ENCODE peak calls at places on chromosomes 6 and 20, in seven cellular contexts. One of them, this sample, is unnamed.

GRCh38 chr6:11198663-11199603 is 33.5 kb downstream of the NEDD9 start:
- DNase-seq in DMS153: no peak
- DNase-seq in bronchial epithelial cell: no peak
- DNase-seq in iPS-NIHi11: no peak
- DNase-seq in activated T-helper 9 cell treated with anti-CD3 and anti-CD28 coated beads, Interleukin-2, amount 50 U/mL, for 16 hours: no peak
- DNase-seq in GM03348: no peak
- DNase-seq in naive thymus-derived CD8-positive, alpha-beta T cell: no peak
- DNase-seq in this sample: no peak

GRCh38 chr6:74715362-74716068 is 490.3 kb downstream of the COL12A1 start:
- DNase-seq in iPS-NIHi11: no peak
- DNase-seq in DMS153: no peak
- DNase-seq in activated T-helper 9 cell treated with anti-CD3 and anti-CD28 coated beads, Interleukin-2, amount 50 U/mL, for 16 hours: no peak
- DNase-seq in bronchial epithelial cell: peak
- DNase-seq in naive thymus-derived CD8-positive, alpha-beta T cell: no peak
- DNase-seq in GM03348: peak
- DNase-seq in this sample: no peak

GRCh38 chr6:1075444-1075843 is 236.5 kb upstream of the FOXQ1 start:
- DNase-seq in activated T-helper 9 cell treated with anti-CD3 and anti-CD28 coated beads, Interleukin-2, amount 50 U/mL, for 16 hours: no peak
- DNase-seq in iPS-NIHi11: no peak
- DNase-seq in bronchial epithelial cell: no peak
- DNase-seq in DMS153: no peak
- DNase-seq in naive thymus-derived CD8-positive, alpha-beta T cell: no peak
- DNase-seq in GM03348: no peak
- DNase-seq in this sample: no peak

GRCh38 chr6:18276610-18277009 is 12.3 kb upstream of the DEK start:
- DNase-seq in bronchial epithelial cell: peak
- DNase-seq in naive thymus-derived CD8-positive, alpha-beta T cell: no peak
- DNase-seq in DMS153: no peak
- DNase-seq in iPS-NIHi11: no peak
- DNase-seq in GM03348: no peak
- DNase-seq in activated T-helper 9 cell treated with anti-CD3 and anti-CD28 coated beads, Interleukin-2, amount 50 U/mL, for 16 hours: no peak
- DNase-seq in this sample: no peak

GRCh38 chr20:35615667-35616464 is at the start of gene SPAG4:
- DNase-seq in bronchial epithelial cell: no peak
- DNase-seq in iPS-NIHi11: peak
- DNase-seq in DMS153: peak
- DNase-seq in naive thymus-derived CD8-positive, alpha-beta T cell: peak
- DNase-seq in GM03348: peak
- DNase-seq in activated T-helper 9 cell treated with anti-CD3 and anti-CD28 coated beads, Interleukin-2, amount 50 U/mL, for 16 hours: peak
- DNase-seq in this sample: peak

GRCh38 chr20:62805711-62806382 is 1.2 kb downstream of the OGFR start:
- DNase-seq in iPS-NIHi11: peak
- DNase-seq in activated T-helper 9 cell treated with anti-CD3 and anti-CD28 coated beads, Interleukin-2, amount 50 U/mL, for 16 hours: no peak
- DNase-seq in naive thymus-derived CD8-positive, alpha-beta T cell: no peak
- DNase-seq in bronchial epithelial cell: no peak
- DNase-seq in DMS153: no peak
- DNase-seq in GM03348: no peak
- DNase-seq in this sample: no peak

GRCh38 chr20:24751551-24751950 is 197.5 kb upstream of the CST7 start:
- DNase-seq in activated T-helper 9 cell treated with anti-CD3 and anti-CD28 coated beads, Interleukin-2, amount 50 U/mL, for 16 hours: no peak
- DNase-seq in bronchial epithelial cell: no peak
- DNase-seq in GM03348: no peak
- DNase-seq in DMS153: no peak
- DNase-seq in iPS-NIHi11: no peak
- DNase-seq in naive thymus-derived CD8-positive, alpha-beta T cell: no peak
- DNase-seq in this sample: no peak

GRCh38 chr20:18258126-18258860 is 30.0 kb upstream of the ZNF133 start:
- DNase-seq in iPS-NIHi11: no peak
- DNase-seq in GM03348: peak
- DNase-seq in DMS153: no peak
- DNase-seq in activated T-helper 9 cell treated with anti-CD3 and anti-CD28 coated beads, Interleukin-2, amount 50 U/mL, for 16 hours: no peak
- DNase-seq in bronchial epithelial cell: no peak
- DNase-seq in naive thymus-derived CD8-positive, alpha-beta T cell: no peak
- DNase-seq in this sample: no peak

GRCh38 chr20:51434556-51435256 is 107.8 kb downstream of the NFATC2 start:
- DNase-seq in GM03348: peak
- DNase-seq in naive thymus-derived CD8-positive, alpha-beta T cell: no peak
- DNase-seq in DMS153: no peak
- DNase-seq in iPS-NIHi11: no peak
- DNase-seq in bronchial epithelial cell: peak
- DNase-seq in activated T-helper 9 cell treated with anti-CD3 and anti-CD28 coated beads, Interleukin-2, amount 50 U/mL, for 16 hours: no peak
- DNase-seq in this sample: no peak

GRCh38 chr6:119025793-119026192 is 52.7 kb downstream of the FAM184A start:
- DNase-seq in GM03348: no peak
- DNase-seq in iPS-NIHi11: no peak
- DNase-seq in naive thymus-derived CD8-positive, alpha-beta T cell: no peak
- DNase-seq in activated T-helper 9 cell treated with anti-CD3 and anti-CD28 coated beads, Interleukin-2, amount 50 U/mL, for 16 hours: no peak
- DNase-seq in DMS153: no peak
- DNase-seq in bronchial epithelial cell: no peak
- DNase-seq in this sample: no peak

GRCh38 chr6:136076496-136076895 is 173.6 kb downstream of the MTFR2 start:
- DNase-seq in iPS-NIHi11: no peak
- DNase-seq in naive thymus-derived CD8-positive, alpha-beta T cell: no peak
- DNase-seq in activated T-helper 9 cell treated with anti-CD3 and anti-CD28 coated beads, Interleukin-2, amount 50 U/mL, for 16 hours: no peak
- DNase-seq in bronchial epithelial cell: no peak
- DNase-seq in GM03348: peak
- DNase-seq in DMS153: no peak
- DNase-seq in this sample: no peak

GRCh38 chr6:193773-194310 is 98.4 kb upstream of the DUSP22 start:
- DNase-seq in GM03348: no peak
- DNase-seq in iPS-NIHi11: no peak
- DNase-seq in naive thymus-derived CD8-positive, alpha-beta T cell: no peak
- DNase-seq in DMS153: no peak
- DNase-seq in bronchial epithelial cell: no peak
- DNase-seq in activated T-helper 9 cell treated with anti-CD3 and anti-CD28 coated beads, Interleukin-2, amount 50 U/mL, for 16 hours: peak
- DNase-seq in this sample: no peak

GRCh38 chr6:168909288-168909687 is 344.4 kb downstream of the THBS2 start:
- DNase-seq in DMS153: no peak
- DNase-seq in bronchial epithelial cell: no peak
- DNase-seq in naive thymus-derived CD8-positive, alpha-beta T cell: no peak
- DNase-seq in GM03348: no peak
- DNase-seq in iPS-NIHi11: no peak
- DNase-seq in activated T-helper 9 cell treated with anti-CD3 and anti-CD28 coated beads, Interleukin-2, amount 50 U/mL, for 16 hours: no peak
- DNase-seq in this sample: no peak

GRCh38 chr6:129730477-129731165 is 20.6 kb upstream of the ARHGAP18 start:
- DNase-seq in bronchial epithelial cell: peak
- DNase-seq in activated T-helper 9 cell treated with anti-CD3 and anti-CD28 coated beads, Interleukin-2, amount 50 U/mL, for 16 hours: no peak
- DNase-seq in iPS-NIHi11: peak
- DNase-seq in naive thymus-derived CD8-positive, alpha-beta T cell: peak
- DNase-seq in GM03348: no peak
- DNase-seq in DMS153: no peak
- DNase-seq in this sample: no peak

GRCh38 chr20:52049001-52049731 is 142.4 kb downstream of the ZFP64 start:
- DNase-seq in bronchial epithelial cell: no peak
- DNase-seq in DMS153: no peak
- DNase-seq in naive thymus-derived CD8-positive, alpha-beta T cell: no peak
- DNase-seq in iPS-NIHi11: peak
- DNase-seq in GM03348: peak
- DNase-seq in activated T-helper 9 cell treated with anti-CD3 and anti-CD28 coated beads, Interleukin-2, amount 50 U/mL, for 16 hours: no peak
- DNase-seq in this sample: no peak

GRCh38 chr20:58911970-58912369 is 59.5 kb downstream of the GNAS start:
- DNase-seq in iPS-NIHi11: no peak
- DNase-seq in DMS153: no peak
- DNase-seq in naive thymus-derived CD8-positive, alpha-beta T cell: no peak
- DNase-seq in activated T-helper 9 cell treated with anti-CD3 and anti-CD28 coated beads, Interleukin-2, amount 50 U/mL, for 16 hours: no peak
- DNase-seq in bronchial epithelial cell: no peak
- DNase-seq in GM03348: no peak
- DNase-seq in this sample: no peak

GRCh38 chr6:56652231-56652630 is 9.5 kb upstream of the DST start:
- DNase-seq in naive thymus-derived CD8-positive, alpha-beta T cell: no peak
- DNase-seq in DMS153: no peak
- DNase-seq in bronchial epithelial cell: peak
- DNase-seq in iPS-NIHi11: no peak
- DNase-seq in activated T-helper 9 cell treated with anti-CD3 and anti-CD28 coated beads, Interleukin-2, amount 50 U/mL, for 16 hours: no peak
- DNase-seq in GM03348: peak
- DNase-seq in this sample: no peak

GRCh38 chr20:38117635-38118034 is 47.4 kb downstream of the TGM2 start:
- DNase-seq in iPS-NIHi11: no peak
- DNase-seq in bronchial epithelial cell: peak
- DNase-seq in naive thymus-derived CD8-positive, alpha-beta T cell: no peak
- DNase-seq in GM03348: peak
- DNase-seq in activated T-helper 9 cell treated with anti-CD3 and anti-CD28 coated beads, Interleukin-2, amount 50 U/mL, for 16 hours: no peak
- DNase-seq in DMS153: no peak
- DNase-seq in this sample: no peak

GRCh38 chr6:158031445-158032353 is 50.0 kb downstream of the SYNJ2 start:
- DNase-seq in DMS153: no peak
- DNase-seq in iPS-NIHi11: no peak
- DNase-seq in activated T-helper 9 cell treated with anti-CD3 and anti-CD28 coated beads, Interleukin-2, amount 50 U/mL, for 16 hours: no peak
- DNase-seq in GM03348: peak
- DNase-seq in bronchial epithelial cell: no peak
- DNase-seq in naive thymus-derived CD8-positive, alpha-beta T cell: no peak
- DNase-seq in this sample: no peak

GRCh38 chr20:15642676-15643075 is 930.6 kb downstream of the KIF16B start:
- DNase-seq in naive thymus-derived CD8-positive, alpha-beta T cell: no peak
- DNase-seq in iPS-NIHi11: no peak
- DNase-seq in GM03348: no peak
- DNase-seq in DMS153: no peak
- DNase-seq in activated T-helper 9 cell treated with anti-CD3 and anti-CD28 coated beads, Interleukin-2, amount 50 U/mL, for 16 hours: no peak
- DNase-seq in bronchial epithelial cell: no peak
- DNase-seq in this sample: no peak

GRCh38 chr6:1701668-1702353 is 92.1 kb downstream of the FOXC1 start:
- DNase-seq in DMS153: no peak
- DNase-seq in iPS-NIHi11: no peak
- DNase-seq in GM03348: peak
- DNase-seq in naive thymus-derived CD8-positive, alpha-beta T cell: no peak
- DNase-seq in activated T-helper 9 cell treated with anti-CD3 and anti-CD28 coated beads, Interleukin-2, amount 50 U/mL, for 16 hours: no peak
- DNase-seq in bronchial epithelial cell: peak
- DNase-seq in this sample: no peak

GRCh38 chr20:59783020-59784010 is 150.1 kb downstream of the SYCP2 start:
- DNase-seq in GM03348: peak
- DNase-seq in iPS-NIHi11: peak
- DNase-seq in naive thymus-derived CD8-positive, alpha-beta T cell: no peak
- DNase-seq in activated T-helper 9 cell treated with anti-CD3 and anti-CD28 coated beads, Interleukin-2, amount 50 U/mL, for 16 hours: no peak
- DNase-seq in bronchial epithelial cell: peak
- DNase-seq in DMS153: peak
- DNase-seq in this sample: peak

GRCh38 chr20:5164645-5165399 is 38.0 kb downstream of the CDS2 start:
- DNase-seq in bronchial epithelial cell: no peak
- DNase-seq in activated T-helper 9 cell treated with anti-CD3 and anti-CD28 coated beads, Interleukin-2, amount 50 U/mL, for 16 hours: no peak
- DNase-seq in naive thymus-derived CD8-positive, alpha-beta T cell: no peak
- DNase-seq in DMS153: no peak
- DNase-seq in iPS-NIHi11: no peak
- DNase-seq in GM03348: no peak
- DNase-seq in this sample: no peak

GRCh38 chr6:84825461-84825860 is 61.1 kb upstream of the TBX18 start:
- DNase-seq in iPS-NIHi11: no peak
- DNase-seq in DMS153: no peak
- DNase-seq in GM03348: peak
- DNase-seq in activated T-helper 9 cell treated with anti-CD3 and anti-CD28 coated beads, Interleukin-2, amount 50 U/mL, for 16 hours: no peak
- DNase-seq in bronchial epithelial cell: peak
- DNase-seq in naive thymus-derived CD8-positive, alpha-beta T cell: no peak
- DNase-seq in this sample: no peak

GRCh38 chr6:130027948-130028347 is 9.6 kb downstream of the L3MBTL3 start:
- DNase-seq in bronchial epithelial cell: no peak
- DNase-seq in activated T-helper 9 cell treated with anti-CD3 and anti-CD28 coated beads, Interleukin-2, amount 50 U/mL, for 16 hours: no peak
- DNase-seq in naive thymus-derived CD8-positive, alpha-beta T cell: no peak
- DNase-seq in DMS153: no peak
- DNase-seq in iPS-NIHi11: no peak
- DNase-seq in GM03348: no peak
- DNase-seq in this sample: no peak

GRCh38 chr20:34472246-34472925 is 43.8 kb upstream of the DYNLRB1 start:
- DNase-seq in bronchial epithelial cell: peak
- DNase-seq in DMS153: no peak
- DNase-seq in activated T-helper 9 cell treated with anti-CD3 and anti-CD28 coated beads, Interleukin-2, amount 50 U/mL, for 16 hours: no peak
- DNase-seq in naive thymus-derived CD8-positive, alpha-beta T cell: no peak
- DNase-seq in GM03348: peak
- DNase-seq in iPS-NIHi11: no peak
- DNase-seq in this sample: no peak

GRCh38 chr6:32947552-32948465 is 5.1 kb downstream of the HLA-DMA start:
- DNase-seq in naive thymus-derived CD8-positive, alpha-beta T cell: peak
- DNase-seq in iPS-NIHi11: peak
- DNase-seq in bronchial epithelial cell: peak
- DNase-seq in activated T-helper 9 cell treated with anti-CD3 and anti-CD28 coated beads, Interleukin-2, amount 50 U/mL, for 16 hours: no peak
- DNase-seq in GM03348: no peak
- DNase-seq in DMS153: peak
- DNase-seq in this sample: peak

GRCh38 chr20:44805991-44806729 is 4.2 kb downstream of the RIMS4 start:
- DNase-seq in DMS153: no peak
- DNase-seq in activated T-helper 9 cell treated with anti-CD3 and anti-CD28 coated beads, Interleukin-2, amount 50 U/mL, for 16 hours: no peak
- DNase-seq in bronchial epithelial cell: no peak
- DNase-seq in GM03348: peak
- DNase-seq in naive thymus-derived CD8-positive, alpha-beta T cell: no peak
- DNase-seq in iPS-NIHi11: peak
- DNase-seq in this sample: no peak

GRCh38 chr6:36245572-36246031 is 24.3 kb upstream of the PNPLA1 start:
- DNase-seq in activated T-helper 9 cell treated with anti-CD3 and anti-CD28 coated beads, Interleukin-2, amount 50 U/mL, for 16 hours: no peak
- DNase-seq in DMS153: no peak
- DNase-seq in bronchial epithelial cell: no peak
- DNase-seq in naive thymus-derived CD8-positive, alpha-beta T cell: peak
- DNase-seq in GM03348: no peak
- DNase-seq in iPS-NIHi11: peak
- DNase-seq in this sample: no peak

GRCh38 chr20:37912874-37913273 is 9.9 kb downstream of the VSTM2L start:
- DNase-seq in iPS-NIHi11: no peak
- DNase-seq in activated T-helper 9 cell treated with anti-CD3 and anti-CD28 coated beads, Interleukin-2, amount 50 U/mL, for 16 hours: no peak
- DNase-seq in bronchial epithelial cell: no peak
- DNase-seq in DMS153: no peak
- DNase-seq in GM03348: no peak
- DNase-seq in naive thymus-derived CD8-positive, alpha-beta T cell: no peak
- DNase-seq in this sample: no peak

GRCh38 chr6:111024661-111025060 is 42.8 kb downstream of the RPF2 start:
- DNase-seq in bronchial epithelial cell: no peak
- DNase-seq in naive thymus-derived CD8-positive, alpha-beta T cell: no peak
- DNase-seq in GM03348: no peak
- DNase-seq in iPS-NIHi11: no peak
- DNase-seq in DMS153: no peak
- DNase-seq in activated T-helper 9 cell treated with anti-CD3 and anti-CD28 coated beads, Interleukin-2, amount 50 U/mL, for 16 hours: no peak
- DNase-seq in this sample: no peak

GRCh38 chr6:75419408-75419807 is 74.2 kb downstream of the FILIP1 start:
- DNase-seq in iPS-NIHi11: no peak
- DNase-seq in activated T-helper 9 cell treated with anti-CD3 and anti-CD28 coated beads, Interleukin-2, amount 50 U/mL, for 16 hours: no peak
- DNase-seq in GM03348: no peak
- DNase-seq in bronchial epithelial cell: no peak
- DNase-seq in naive thymus-derived CD8-positive, alpha-beta T cell: no peak
- DNase-seq in DMS153: no peak
- DNase-seq in this sample: no peak

GRCh38 chr6:159084493-159085091 is 39.8 kb upstream of the TAGAP start:
- DNase-seq in bronchial epithelial cell: peak
- DNase-seq in GM03348: peak
- DNase-seq in naive thymus-derived CD8-positive, alpha-beta T cell: no peak
- DNase-seq in iPS-NIHi11: no peak
- DNase-seq in DMS153: no peak
- DNase-seq in activated T-helper 9 cell treated with anti-CD3 and anti-CD28 coated beads, Interleukin-2, amount 50 U/mL, for 16 hours: no peak
- DNase-seq in this sample: no peak

This sample was measured in T-helper 1 cell.